ENCODE peak calls at places on chromosome 17, in nine cellular contexts. P, W, S, G, K, T, M, N and D are unnamed samples.

GRCh38 chr17:55444471-55445441 is 23.1 kb upstream of the MMD start:
- DNase-seq in P (no peak), W (no peak), S (no peak), G (no peak), K (no peak), T (no peak), M (no peak), N (peak; percentile 13), D (no peak)

GRCh38 chr17:16463341-16464000 is 28.5 kb downstream of the LRRC75A start:
- DNase-seq in P (peak; percentile 58), W (no peak), S (peak; percentile 67), G (no peak), K (peak; percentile 66), T (no peak), M (no peak), N (no peak), D (peak; percentile 91)

GRCh38 chr17:2034157-2034556 is 4.2 kb downstream of the DPH1 start:
- DNase-seq in P (no peak), W (no peak), S (no peak), G (no peak), K (peak; percentile 76), T (no peak), M (no peak), N (no peak), D (no peak)

GRCh38 chr17:1865252-1866037 is 35.6 kb downstream of the RPA1 start:
- DNase-seq in P (peak; percentile 22), W (no peak), S (no peak), G (peak; percentile 57), K (peak; percentile 71), T (peak; percentile 40), M (no peak), N (no peak), D (no peak)

GRCh38 chr17:62916684-62917571 is 49.1 kb upstream of the TANC2 start:
- DNase-seq in P (peak; percentile 46), W (no peak), S (no peak), G (no peak), K (no peak), T (no peak), M (no peak), N (no peak), D (no peak)

GRCh38 chr17:38735161-38735997 is 5.2 kb downstream of the CISD3 start:
- DNase-seq in P (peak; percentile 38), W (peak; percentile 38), S (peak; percentile 63), G (peak; percentile 74), K (peak; percentile 82), T (no peak), M (peak; percentile 49), N (no peak), D (peak; percentile 51)

GRCh38 chr17:42674755-42675347 is 1.9 kb downstream of the PLEKHH3 start:
- DNase-seq in P (no peak), W (no peak), S (no peak), G (no peak), K (no peak), T (no peak), M (peak; percentile 92), N (no peak), D (no peak)

GRCh38 chr17:4596636-4597380 is 12.5 kb downstream of the SMTNL2 start:
- DNase-seq in P (no peak), W (no peak), S (no peak), G (no peak), K (no peak), T (no peak), M (no peak), N (no peak), D (no peak)

GRCh38 chr17:1274243-1274608 is 4.0 kb downstream of the BHLHA9 start:
- DNase-seq in P (no peak), W (no peak), S (no peak), G (no peak), K (no peak), T (no peak), M (no peak), N (no peak), D (no peak)

GRCh38 chr17:80478487-80479245 is 2.3 kb upstream of the NPTX1 start:
- DNase-seq in P (no peak), W (no peak), S (no peak), G (no peak), K (peak; percentile 40), T (no peak), M (no peak), N (no peak), D (no peak)

GRCh38 chr17:30586818-30587595 is 109.8 kb downstream of the GOSR1 start:
- DNase-seq in P (peak; percentile 55), W (no peak), S (no peak), G (no peak), K (peak; percentile 50), T (no peak), M (no peak), N (no peak), D (no peak)

GRCh38 chr17:38435795-38436194 is 7.5 kb downstream of the ARHGAP23 start:
- DNase-seq in P (no peak), W (no peak), S (no peak), G (no peak), K (no peak), T (no peak), M (no peak), N (no peak), D (no peak)

GRCh38 chr17:50375858-50376538 is 3.0 kb downstream of the EME1 start:
- DNase-seq in P (no peak), W (no peak), S (no peak), G (no peak), K (no peak), T (peak; percentile 19), M (peak; percentile 90), N (no peak), D (no peak)